ENCODE peak calls at places on chromosomes 2 and 18, in six cellular contexts. P is neuronal stem cell, T is H9, W is mesendoderm, L is IMR-90, M is mesenchymal stem cell. I is an unnamed sample.

GRCh38 chr2:62440281-62440946 is 65.6 kb downstream of the TMEM17 start:
- DNase-seq in P (no peak), T (no peak), W (no peak), L (no peak), M (no peak), I (no peak)

GRCh38 chr18:35282353-35282752 is 7.7 kb downstream of the ZSCAN30 start:
- DNase-seq in P (no peak), T (no peak), W (no peak), L (peak; percentile 95), M (peak; percentile 89), I (no peak)

GRCh38 chr2:3338360-3338759 is 39.3 kb downstream of the EIPR1 start:
- DNase-seq in P (no peak), T (no peak), W (no peak), L (no peak), M (no peak), I (no peak)

GRCh38 chr2:217367464-217367863 is 507.6 kb upstream of the TNP1 start:
- DNase-seq in P (no peak), T (no peak), W (no peak), L (peak; percentile 73), M (no peak), I (no peak)

GRCh38 chr2:10493636-10494281 is 45.6 kb upstream of the ODC1 start:
- DNase-seq in P (no peak), T (no peak), W (no peak), L (peak; percentile 95), M (peak; percentile 12), I (peak; percentile 29)

GRCh38 chr2:216904974-216905373 is 45.1 kb upstream of the TNP1 start:
- DNase-seq in P (no peak), T (no peak), W (no peak), L (no peak), M (no peak), I (no peak)

GRCh38 chr2:221629478-221629877 is 57.4 kb upstream of the EPHA4 start:
- DNase-seq in P (no peak), T (no peak), W (peak; percentile 54), L (peak; percentile 87), M (peak; percentile 83), I (no peak)

GRCh38 chr2:142874293-142874814 is 3.1 kb upstream of the KYNU start:
- DNase-seq in P (no peak), T (no peak), W (no peak), L (peak; percentile 95), M (peak; percentile 99), I (no peak)

GRCh38 chr2:159228006-159228655 is 58.4 kb downstream of the WDSUB1 start:
- DNase-seq in P (no peak), T (no peak), W (no peak), L (no peak), M (no peak), I (peak; percentile 31)

GRCh38 chr2:104164721-104165252 is 689.1 kb upstream of the POU3F3 start:
- DNase-seq in P (no peak), T (peak; percentile 50), W (no peak), L (no peak), M (no peak), I (peak; percentile 1)

GRCh38 chr2:231396058-231396821 is 730 bp downstream of the B3GNT7 start:
- DNase-seq in P (no peak), T (no peak), W (no peak), L (no peak), M (no peak), I (no peak)

GRCh38 chr2:182559623-182560022 is 132.8 kb upstream of the PDE1A start:
- DNase-seq in P (no peak), T (no peak), W (no peak), L (peak; percentile 76), M (no peak), I (no peak)

GRCh38 chr2:62999905-63000304 is 50.7 kb upstream of the OTX1 start:
- DNase-seq in P (no peak), T (no peak), W (no peak), L (no peak), M (no peak), I (no peak)

GRCh38 chr2:112661656-112662305 is 16.0 kb downstream of the SLC20A1 start:
- DNase-seq in P (no peak), T (no peak), W (no peak), L (no peak), M (no peak), I (no peak)

GRCh38 chr2:9211496-9211895 is 4.9 kb downstream of the ASAP2 start:
- DNase-seq in P (no peak), T (no peak), W (no peak), L (no peak), M (no peak), I (peak; percentile 10)

DNA sequence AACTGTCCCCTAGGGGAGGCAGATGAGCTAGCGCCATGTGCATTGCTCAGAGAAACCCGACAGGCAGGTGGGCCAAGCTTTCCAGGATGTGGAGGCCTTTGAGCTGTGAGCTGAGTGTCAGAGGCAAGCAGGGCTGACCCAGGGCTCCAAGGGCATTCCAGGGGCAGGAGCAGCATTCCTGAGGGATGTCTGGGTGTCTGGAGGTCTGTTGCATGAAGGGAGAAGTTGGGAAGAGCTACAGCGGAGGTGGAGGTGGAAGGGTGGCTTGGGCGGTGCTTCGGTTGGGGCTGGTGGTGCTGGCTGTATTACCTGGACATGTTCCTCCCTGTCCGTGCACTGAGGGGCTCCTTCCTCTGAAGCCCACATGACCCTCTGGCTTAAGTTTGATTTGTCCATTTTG is 102.8 kb downstream of the RNF144A start:
- DNase-seq in P (no peak), T (peak; percentile 19), W (peak; percentile 25), L (no peak), M (no peak), I (no peak)
- H2BK15ac ChIP-seq in P (no peak overlapping the region), T (no peak overlapping the region), W (no peak overlapping the region), L (no peak overlapping the region), M (no peak overlapping the region), I (no peak overlapping the region)

GRCh38 chr2:127561371-127561770 is 25.9 kb downstream of the MYO7B start:
- DNase-seq in P (no peak), T (no peak), W (no peak), L (no peak), M (no peak), I (no peak)
- H2BK15ac ChIP-seq in P (no peak overlapping the region), T (no peak overlapping the region), W (no peak overlapping the region), L (no peak overlapping the region), M (no peak overlapping the region), I (no peak overlapping the region)

GRCh38 chr18:36499938-36500337 is 202.4 kb downstream of the FHOD3 start:
- DNase-seq in P (no peak), T (no peak), W (peak; percentile 24), L (no peak), M (no peak), I (no peak)

GRCh38 chr18:36501100-36501499 is 203.6 kb downstream of the FHOD3 start:
- DNase-seq in P (no peak), T (no peak), W (no peak), L (no peak), M (no peak), I (no peak)

GRCh38 chr18:36493349-36494281 is 196.1 kb downstream of the FHOD3 start:
- DNase-seq in P (no peak), T (peak; percentile 64), W (peak; percentile 56), L (peak; percentile 51), M (no peak), I (no peak)

GRCh38 chr18:36492604-36493329 is 195.3 kb downstream of the FHOD3 start:
- DNase-seq in P (no peak), T (no peak), W (no peak), L (no peak), M (no peak), I (no peak)

GRCh38 chr18:36496022-36496421 is 198.5 kb downstream of the FHOD3 start:
- DNase-seq in P (no peak), T (no peak), W (no peak), L (no peak), M (no peak), I (no peak)
- H2BK15ac ChIP-seq in P (no peak overlapping the region), T (no peak overlapping the region), W (no peak overlapping the region), L (no peak overlapping the region), M (no peak overlapping the region), I (no peak overlapping the region)

DNA sequence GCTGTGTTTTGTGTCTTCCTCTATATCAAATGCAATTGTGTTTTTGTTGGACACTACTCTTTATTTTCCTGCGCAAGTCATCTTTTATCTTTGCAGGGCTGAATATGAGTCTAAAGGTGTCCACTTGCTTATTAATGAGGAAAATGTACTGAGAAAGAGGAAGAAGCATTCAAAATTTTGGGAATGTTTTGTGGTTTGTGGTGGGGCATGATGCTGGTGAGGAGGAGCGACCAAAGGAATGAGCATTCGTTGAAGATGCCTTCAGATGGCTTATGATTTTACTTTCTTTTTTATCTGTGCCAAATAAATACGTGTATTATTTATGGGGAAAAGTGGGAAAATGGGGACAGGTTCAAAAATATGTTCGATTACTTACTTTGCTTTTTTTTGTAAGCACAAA is 63.9 kb upstream of the SMIM21 start:
- DNase-seq in P (no peak), T (no peak), W (no peak), L (no peak), M (no peak), I (no peak)
- H2BK15ac ChIP-seq in P (no peak overlapping the region), T (no peak overlapping the region), W (no peak overlapping the region), L (peak overlapping the region; percentile 15), M (no peak overlapping the region), I (no peak overlapping the region)

DNA sequence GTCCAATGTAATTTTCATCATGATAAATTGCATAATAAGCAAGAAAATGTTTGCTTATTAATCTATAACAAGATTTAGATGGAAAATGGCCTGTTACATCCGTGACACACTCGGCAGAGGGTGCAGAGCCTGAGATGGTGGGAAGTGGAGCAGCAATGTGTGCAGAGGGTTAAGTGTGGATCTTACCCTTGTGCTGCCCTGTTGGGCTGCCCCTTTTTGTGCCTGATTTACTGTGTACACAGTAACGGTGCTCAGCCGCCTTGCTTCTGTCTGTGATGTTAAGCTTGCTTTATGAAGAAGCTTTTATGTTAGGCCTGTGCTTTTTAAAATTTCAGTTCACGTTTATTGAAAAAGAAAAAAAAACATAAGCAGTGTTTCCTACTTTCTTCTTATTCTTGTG is 220.1 kb upstream of the BOD1L2 start:
- DNase-seq in P (no peak), T (no peak), W (no peak), L (no peak), M (no peak), I (no peak)
- H2BK15ac ChIP-seq in P (no peak overlapping the region), T (no peak overlapping the region), W (no peak overlapping the region), L (no peak overlapping the region), M (no peak overlapping the region), I (no peak overlapping the region)

GRCh38 chr2:238505119-238505891 is 78.6 kb downstream of the ASB1 start:
- DNase-seq in P (no peak), T (no peak), W (no peak), L (peak; percentile 30), M (no peak), I (no peak)
- H2BK15ac ChIP-seq in P (peak overlapping the region; percentile 86), T (no peak overlapping the region), W (no peak overlapping the region), L (no peak overlapping the region), M (no peak overlapping the region), I (no peak overlapping the region)

I was measured in H1.